ENCODE peak calls at places on chromosomes 1 and 21, in seven cellular contexts. U is DND-41, H is left lung, O is ovary, I is upper lobe of left lung, M is upper lobe of right lung, C is neuronal stem cell. L is an unnamed sample.

GRCh38 chr1:182599339-182599738 is 4.8 kb downstream of the RGS16 start:
- DNase-seq in C (no peak), M (no peak), I (no peak), H (no peak), O (no peak), U (peak; percentile 53), L (no peak)

GRCh38 chr21:36550761-36551160 is 70.8 kb upstream of the CLDN14 start:
- DNase-seq in H (no peak), U (no peak), M (no peak), C (no peak), I (no peak), O (no peak), L (no peak)

GRCh38 chr21:36203603-36203889 is 46.9 kb downstream of the DOP1B start:
- DNase-seq in M (no peak), O (no peak), I (no peak), C (no peak), H (no peak), U (no peak), L (no peak)

GRCh38 chr1:93993731-93994130 is 84.5 kb upstream of the GCLM start:
- DNase-seq in O (no peak), M (no peak), I (no peak), C (no peak), U (no peak), H (no peak), L (no peak)

GRCh38 chr1:26922201-26922729 is 722 bp downstream of the NUDC start:
- DNase-seq in U (no peak), H (no peak), I (no peak), M (no peak), O (no peak), C (no peak), L (no peak)

GRCh38 chr1:62912028-62912638 is 128.2 kb downstream of the ATG4C start:
- DNase-seq in H (no peak), C (no peak), M (no peak), U (peak; percentile 7), O (no peak), I (no peak), L (no peak)

GRCh38 chr1:170213598-170213997 is 67.8 kb downstream of the NTMT2 start:
- DNase-seq in H (peak; percentile 17), C (no peak), O (no peak), U (no peak), M (no peak), I (no peak), L (no peak)

GRCh38 chr1:32350785-32351076 is 11.6 kb downstream of the FAM229A start:
- DNase-seq in H (no peak), U (no peak), C (no peak), O (peak; percentile 28), I (no peak), M (no peak), L (no peak)

GRCh38 chr1:217137210-217137871 is 414.1 kb upstream of the ESRRG start:
- DNase-seq in U (no peak), I (no peak), M (no peak), O (no peak), C (peak; percentile 12), H (peak; percentile 68), L (no peak)

GRCh38 chr1:208988811-208989222 is 594.7 kb upstream of the CAMK1G start:
- DNase-seq in I (peak; percentile 27), O (no peak), U (peak; percentile 61), H (no peak), C (no peak), M (no peak), L (no peak)

GRCh38 chr21:34875830-34876229 is 173.3 kb downstream of the RUNX1 start:
- DNase-seq in M (no peak), O (no peak), H (no peak), I (no peak), U (no peak), C (no peak), L (no peak)

GRCh38 chr1:219771039-219771438 is 157.3 kb downstream of the SLC30A10 start:
- DNase-seq in O (no peak), I (no peak), C (no peak), H (no peak), U (no peak), M (no peak), L (no peak)

GRCh38 chr1:234893725-234894630 is 234.7 kb downstream of the TOMM20 start:
- DNase-seq in H (no peak), C (no peak), O (no peak), I (no peak), U (no peak), M (no peak), L (no peak)

GRCh38 chr1:160935527-160936258 is 18.9 kb downstream of the ITLN2 start:
- DNase-seq in C (no peak), M (no peak), H (no peak), O (no peak), I (no peak), U (no peak), L (no peak)

GRCh38 chr1:35470964-35471613 is 86.1 kb downstream of the KIAA0319L start:
- DNase-seq in C (no peak), H (no peak), I (no peak), M (no peak), O (no peak), U (no peak), L (no peak)

GRCh38 chr1:33443067-33443704 is 12.3 kb upstream of the PHC2 start:
- DNase-seq in I (no peak), O (no peak), C (no peak), H (no peak), U (no peak), M (no peak), L (no peak)

GRCh38 chr1:81954388-81955023 is 153.8 kb downstream of the ADGRL2 start:
- DNase-seq in C (no peak), I (no peak), M (no peak), U (no peak), H (no peak), O (no peak), L (no peak)

GRCh38 chr1:159989581-159989980 is 35.5 kb upstream of the SLAMF9 start:
- DNase-seq in I (no peak), U (no peak), O (no peak), H (no peak), C (no peak), M (no peak), L (no peak)

GRCh38 chr1:164092603-164093353 is 466.2 kb upstream of the PBX1 start:
- DNase-seq in C (no peak), M (no peak), H (peak; percentile 16), O (no peak), I (no peak), U (peak; percentile 6), L (no peak)

GRCh38 chr1:153919879-153920852 is 2.6 kb downstream of the GATAD2B start:
- DNase-seq in H (no peak), O (no peak), C (no peak), U (peak; percentile 41), I (no peak), M (peak; percentile 6), L (no peak)

GRCh38 chr1:80639777-80640533 is 1160.8 kb upstream of the ADGRL2 start:
- DNase-seq in U (no peak), I (no peak), H (no peak), C (no peak), O (no peak), M (no peak), L (no peak)

DNA sequence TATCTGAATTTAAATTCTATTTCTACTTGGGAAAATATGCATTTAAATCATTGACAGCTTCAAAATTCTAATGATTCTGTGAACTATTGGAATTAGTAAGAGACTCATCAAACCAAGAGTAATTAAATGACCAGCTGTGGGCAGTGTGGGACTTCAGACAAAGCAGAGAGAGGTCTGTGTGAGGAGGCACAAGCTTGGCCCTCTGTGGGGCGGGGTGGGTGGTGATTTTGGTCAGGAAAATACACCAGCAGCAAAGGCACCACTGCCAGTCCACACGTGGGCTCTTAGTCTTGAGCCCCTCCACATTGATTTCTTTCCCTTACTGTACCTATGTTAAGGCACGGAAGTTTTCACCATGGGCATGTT is 39.2 kb upstream of the RAB4A start:
- DNase-seq in I (no peak), H (no peak), O (no peak), U (no peak), M (no peak), C (no peak), L (no peak)
- H3K27me3 ChIP-seq in I (no peaks in the 10 kb centered on the region), H (no peaks in the 10 kb centered on the region), O (no peaks in the 10 kb centered on the region), U (peaks cover 20% of the 10 kb centered on the region), M (no peaks in the 10 kb centered on the region), C (no peaks in the 10 kb centered on the region), L (peaks cover 9% of the 10 kb centered on the region)

DNA sequence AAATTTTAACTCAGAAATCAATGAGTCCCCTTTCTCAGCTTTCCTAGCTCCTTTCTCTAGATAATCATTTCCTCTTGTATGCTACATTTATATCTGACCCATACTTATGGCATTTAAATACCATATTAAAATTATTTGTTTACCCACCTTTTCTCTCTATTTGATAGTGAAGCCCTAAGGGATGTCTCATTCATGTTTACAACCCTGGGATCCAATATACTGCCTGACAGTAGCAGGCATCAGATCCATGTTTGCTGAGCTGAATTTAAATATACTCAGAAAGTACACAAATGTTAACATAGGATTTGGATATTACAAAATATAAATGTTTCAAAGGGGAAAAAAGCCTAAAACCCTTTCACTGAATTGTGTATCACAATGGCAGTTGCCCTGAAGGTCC is 26.5 kb downstream of the SCMH1 start:
- DNase-seq in C (no peak), M (no peak), O (no peak), I (no peak), H (no peak), U (no peak), L (no peak)
- H3K27ac ChIP-seq in C (no peak overlapping the region), M (no peak overlapping the region), O (no peak overlapping the region), I (no peak overlapping the region), H (no peak overlapping the region), U (no peak overlapping the region), L (no peak overlapping the region)

GRCh38 chr1:169106095-169106920 is at the start of gene ATP1B1:
- DNase-seq in C (peak; percentile 96), I (peak; percentile 88), O (peak; percentile 89), M (peak; percentile 96), U (peak; percentile 84), H (peak; percentile 96), L (peak; percentile 88)
- H3K4me3 ChIP-seq in C (peak within 1 kb of the TSS; percentile 57), I (peak within 1 kb of the TSS; percentile 81), O (peak within 1 kb of the TSS; percentile 93), M (peak within 1 kb of the TSS; percentile 89), U (peak within 1 kb of the TSS; percentile 62), H (peak within 1 kb of the TSS; percentile 64), L (peak within 1 kb of the TSS; percentile 95)

GRCh38 chr1:75132421-75133381 is 1.5 kb upstream of the LHX8 start:
- DNase-seq in I (no peak), C (peak; percentile 23), M (no peak), O (no peak), H (peak; percentile 29), U (no peak), L (no peak)

GRCh38 chr1:75130312-75130677 is 3.9 kb upstream of the LHX8 start:
- DNase-seq in M (no peak), C (peak; percentile 40), U (no peak), H (peak; percentile 58), I (no peak), O (no peak), L (no peak)

GRCh38 chr1:75129660-75130311 is 4.4 kb upstream of the LHX8 start:
- DNase-seq in I (no peak), H (no peak), M (no peak), C (peak; percentile 9), O (no peak), U (no peak), L (no peak)

GRCh38 chr1:75131593-75132420 is 2.4 kb upstream of the LHX8 start:
- DNase-seq in O (no peak), M (no peak), U (no peak), H (peak; percentile 20), I (no peak), C (peak; percentile 37), L (no peak)

GRCh38 chr1:75130865-75131592 is 3.2 kb upstream of the LHX8 start:
- DNase-seq in O (no peak), M (no peak), I (no peak), U (no peak), C (peak; percentile 37), H (peak; percentile 33), L (no peak)
- H3K27me3 ChIP-seq in O (peaks cover 4% of the 10 kb centered on the region), M (peaks cover 99% of the 10 kb centered on the region), I (no peaks in the 10 kb centered on the region), U (no peaks in the 10 kb centered on the region), C (peaks cover 97% of the 10 kb centered on the region), H (peaks cover 100% of the 10 kb centered on the region), L (peaks cover 99% of the 10 kb centered on the region)

GRCh38 chr1:211603191-211603701 is 24.3 kb upstream of the SLC30A1 start:
- DNase-seq in H (no peak), I (no peak), M (no peak), O (no peak), U (no peak), C (no peak), L (no peak)
- H3K27ac ChIP-seq in H (no peak overlapping the region), I (no peak overlapping the region), M (no peak overlapping the region), O (no peak overlapping the region), U (no peak overlapping the region), C (no peak overlapping the region), L (no peak overlapping the region)